ENCODE peak calls at places on chromosomes 5 and 9, in six cellular contexts. O, N, H, U, A and L are unnamed samples.

GRCh38 chr9:104300125-104300524 is 203.9 kb upstream of the OR13F1 start:
- DNase-seq in H (no peak), O (no peak), A (no peak), N (no peak), U (no peak), L (no peak)

GRCh38 chr9:34651286-34651685 is 699 bp upstream of the IL11RA start:
- DNase-seq in O (no peak), U (no peak), H (no peak), A (no peak), N (no peak), L (no peak)

GRCh38 chr9:129939426-129939825 is 103.6 kb downstream of the FNBP1 start:
- DNase-seq in H (no peak), O (no peak), U (no peak), N (no peak), A (no peak), L (no peak)

GRCh38 chr5:97728920-97729319 is 545.9 kb upstream of the RIOK2 start:
- DNase-seq in O (no peak), U (no peak), H (no peak), N (no peak), A (no peak), L (no peak)

GRCh38 chr5:91049800-91050199 is 333.3 kb downstream of the ARRDC3 start:
- DNase-seq in N (no peak), H (no peak), A (no peak), O (no peak), U (no peak), L (no peak)

GRCh38 chr9:76756273-76756650 is 8.0 kb upstream of the PCA3 start:
- DNase-seq in U (no peak), N (peak), H (no peak), A (no peak), O (no peak), L (peak)

GRCh38 chr9:95977366-95977765 is 101.9 kb downstream of the ERCC6L2 start:
- DNase-seq in A (no peak), O (no peak), H (no peak), U (no peak), N (no peak), L (no peak)

GRCh38 chr5:33628781-33629180 is 188.0 kb downstream of the TARS1 start:
- DNase-seq in O (no peak), U (no peak), H (no peak), N (no peak), A (no peak), L (no peak)

GRCh38 chr9:110114086-110114887 is 93.7 kb downstream of the C9orf152 start:
- DNase-seq in U (no peak), A (no peak), N (no peak), O (no peak), H (no peak), L (no peak)

GRCh38 chr9:134377976-134378375 is 51.7 kb downstream of the RXRA start:
- DNase-seq in O (no peak), A (no peak), H (no peak), U (no peak), N (no peak), L (no peak)

GRCh38 chr5:138770977-138771376 is 17.8 kb downstream of the CTNNA1 start:
- DNase-seq in N (no peak), U (no peak), H (no peak), A (no peak), O (no peak), L (no peak)

GRCh38 chr5:61796773-61797172 is 464.7 kb downstream of the ZSWIM6 start:
- DNase-seq in A (no peak), U (no peak), H (no peak), O (no peak), N (no peak), L (no peak)

GRCh38 chr5:56192246-56192645 is 40.9 kb downstream of the ANKRD55 start:
- DNase-seq in O (no peak), H (no peak), U (no peak), A (no peak), N (no peak), L (no peak)

GRCh38 chr9:97848582-97849237 is 4.3 kb upstream of the FOXE1 start:
- DNase-seq in A (no peak), O (peak), U (peak), H (no peak), N (no peak), L (no peak)

GRCh38 chr9:33306037-33306436 is 15.7 kb downstream of the NFX1 start:
- DNase-seq in N (no peak), O (no peak), H (no peak), U (no peak), A (no peak), L (no peak)

GRCh38 chr5:150774145-150774544 is 4.4 kb upstream of the SMIM3 start:
- DNase-seq in A (no peak), O (no peak), N (no peak), U (no peak), H (no peak), L (no peak)

GRCh38 chr5:120368923-120369715 is 95.0 kb upstream of the PRR16 start:
- DNase-seq in H (no peak), A (no peak), O (no peak), U (peak), N (no peak), L (no peak)

GRCh38 chr5:136434795-136435194 is 69.5 kb upstream of the TRPC7 start:
- DNase-seq in A (no peak), U (no peak), N (no peak), O (no peak), H (no peak), L (no peak)

GRCh38 chr5:8362507-8362906 is 493.6 kb downstream of the MTRR start:
- DNase-seq in H (no peak), N (no peak), A (no peak), O (no peak), U (no peak), L (no peak)

GRCh38 chr5:139272471-139273321 is 20.8 kb upstream of the MATR3 start:
- DNase-seq in O (no peak), N (no peak), U (no peak), A (peak), H (no peak), L (no peak)

GRCh38 chr9:34507966-34508365 is 14.8 kb downstream of the ENHO start:
- DNase-seq in N (no peak), O (no peak), H (no peak), U (no peak), A (no peak), L (no peak)

GRCh38 chr9:20526500-20527319 is 95.6 kb downstream of the MLLT3 start:
- DNase-seq in A (no peak), H (no peak), U (no peak), O (no peak), N (no peak), L (no peak)

GRCh38 chr9:18857769-18858168 is 175.2 kb downstream of the SAXO1 start:
- DNase-seq in N (no peak), A (no peak), U (no peak), H (no peak), O (no peak), L (no peak)

GRCh38 chr9:72038890-72039410 is 21.5 kb downstream of the C9orf57 start:
- DNase-seq in A (peak), O (peak), U (peak), H (peak), N (peak), L (peak)

GRCh38 chr5:53537711-53538110 is 22.7 kb upstream of the NDUFS4 start:
- DNase-seq in A (no peak), N (no peak), H (no peak), O (no peak), U (no peak), L (no peak)

GRCh38 chr5:159864885-159865622 is 51.2 kb upstream of the ADRA1B start:
- DNase-seq in U (no peak), A (no peak), N (no peak), O (no peak), H (no peak), L (no peak)

GRCh38 chr5:56569576-56569975 is 245.8 kb upstream of the MAP3K1 start:
- DNase-seq in U (no peak), H (no peak), N (no peak), O (no peak), A (no peak), L (no peak)